ENCODE peak calls at places on chromosomes 16 and 17, in eight cellular contexts. N is body of pancreas, I is lung, F is PC-3, Q is SK-N-SH, M is HepG2, Y is DND-41, D is HCT116. T is an unnamed sample. For H3K4me1, the result is how much of the 10 kb centered on the place peaks cover.

GRCh38 chr16:56877783-56878182 is 12.8 kb downstream of the SLC12A3 start:
- DNase-seq in M (no peak), D (no peak), I (no peak), Q (no peak), Y (no peak), F (no peak), N (no peak), T (no peak)

GRCh38 chr17:28385037-28385797 is 13.7 kb downstream of the SARM1 start:
- DNase-seq in N (peak), D (no peak), M (no peak), Y (no peak), I (no peak), F (peak), Q (no peak), T (peak)

GRCh38 chr16:83187404-83187803 is 560.6 kb downstream of the CDH13 start:
- DNase-seq in M (no peak), Q (no peak), F (peak), N (no peak), I (no peak), D (no peak), Y (no peak), T (no peak)

GRCh38 chr17:58995247-58995940 is 111.3 kb downstream of the TRIM37 start:
- DNase-seq in M (no peak), I (no peak), Q (no peak), N (no peak), F (no peak), D (no peak), Y (no peak), T (no peak)

GRCh38 chr17:15289285-15290185 is 24.4 kb upstream of the PMP22 start:
- DNase-seq in I (no peak), Q (peak), N (no peak), Y (no peak), F (peak), M (peak), D (no peak), T (no peak)

GRCh38 chr16:69039333-69039941 is 66.0 kb upstream of the HAS3 start:
- DNase-seq in Y (no peak), F (peak), I (no peak), M (peak), D (no peak), N (no peak), Q (no peak), T (no peak)

GRCh38 chr17:75371981-75372380 is 33.5 kb downstream of the GRB2 start:
- DNase-seq in N (no peak), Y (no peak), D (no peak), M (no peak), Q (no peak), I (no peak), F (no peak), T (no peak)

GRCh38 chr17:4743216-4743615 is 3.5 kb upstream of the CXCL16 start:
- DNase-seq in Y (no peak), D (no peak), Q (no peak), M (no peak), F (no peak), I (no peak), N (no peak), T (no peak)

GRCh38 chr17:78196712-78197111 is 9.6 kb downstream of the AFMID start:
- DNase-seq in N (no peak), D (no peak), M (no peak), I (no peak), Y (no peak), F (no peak), Q (no peak), T (no peak)

GRCh38 chr17:79622201-79622601 is 11.3 kb upstream of the RBFOX3 start:
- DNase-seq in M (no peak), D (no peak), Y (no peak), N (peak), F (no peak), Q (peak), I (no peak), T (peak)

GRCh38 chr16:85448557-85449194 is 164.4 kb upstream of the GSE1 start:
- DNase-seq in M (peak), N (peak), D (no peak), Y (peak), I (no peak), Q (peak), F (no peak), T (peak)

GRCh38 chr17:1076299-1076981 is 79.5 kb downstream of the TIMM22 start:
- DNase-seq in Y (no peak), Q (no peak), F (no peak), D (no peak), I (no peak), M (no peak), N (no peak), T (no peak)

GRCh38 chr17:17985555-17985954 is 12.9 kb downstream of the DRC3 start:
- DNase-seq in F (no peak), Y (peak), N (no peak), I (no peak), M (no peak), Q (peak), D (no peak), T (no peak)

GRCh38 chr17:47703191-47703591 is 9.2 kb downstream of the TBKBP1 start:
- DNase-seq in F (no peak), D (no peak), I (no peak), M (no peak), N (no peak), Y (no peak), Q (no peak), T (peak)
- H3K4me1 ChIP-seq in F (under half), D (under half), I (under half), M (under half), N (under half), Y (under half), Q (under half), T (under half)

DNA sequence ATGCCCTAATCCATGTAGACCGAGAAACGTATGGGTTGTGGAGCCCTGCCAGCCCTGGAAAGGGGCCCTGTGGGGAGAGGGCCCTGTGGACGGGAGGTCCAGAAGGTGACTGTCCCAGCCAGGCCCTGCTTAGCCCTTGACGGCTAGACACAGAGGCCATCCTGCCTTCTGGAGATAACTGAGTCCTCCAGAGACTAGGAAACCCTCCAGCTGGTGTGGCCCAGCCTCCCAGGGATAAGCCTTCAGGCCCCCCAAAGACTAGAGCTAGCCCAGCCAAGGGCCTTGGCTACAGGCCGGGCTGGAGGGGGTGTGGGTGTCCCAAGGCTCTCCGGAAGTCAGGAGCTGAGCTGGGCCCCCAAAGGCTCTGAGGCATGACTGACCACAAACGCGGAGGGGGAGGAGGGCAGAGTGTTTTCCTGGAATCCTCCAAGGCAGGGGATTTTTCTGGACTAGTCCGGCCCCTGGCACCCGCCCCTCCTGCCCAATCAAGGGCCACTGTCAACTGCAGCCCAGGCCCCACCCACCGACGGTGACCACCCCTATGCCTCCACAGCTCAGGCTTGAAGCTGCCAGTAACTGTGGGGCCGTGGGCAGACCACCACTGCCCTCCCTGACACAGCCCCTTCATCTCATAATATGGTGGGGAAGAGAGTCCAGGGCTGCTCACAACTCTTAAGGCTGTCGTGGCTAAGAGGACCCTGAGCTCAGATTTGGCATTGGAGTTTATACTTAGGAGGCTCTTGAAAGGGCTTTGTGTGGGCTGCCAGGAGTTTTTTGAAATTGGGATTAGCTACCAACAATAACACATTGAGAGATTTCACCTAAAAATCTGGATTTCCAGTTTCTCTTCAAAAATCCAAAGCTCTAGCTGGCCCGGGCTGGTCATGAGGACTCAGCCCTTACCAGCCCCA is 823 bp upstream of the VASN start:
- DNase-seq in Q (no peak), D (no peak), N (peak), Y (no peak), M (peak), F (no peak), I (peak), T (peak)
- H3K4me3 ChIP-seq in Q (peak), D (peak), N (no peak), Y (no peak), M (peak), F (peak), I (no peak), T (no peak)

GRCh38 chr16:1929578-1930337 is 11.5 kb upstream of the HS3ST6 start:
- DNase-seq in I (peak), Y (peak), N (peak), F (peak), D (no peak), M (peak), Q (peak), T (peak)

GRCh38 chr16:1936945-1937479 is 6.0 kb downstream of the MSRB1 start:
- DNase-seq in M (no peak), N (no peak), Y (no peak), F (no peak), D (no peak), Q (no peak), I (no peak), T (no peak)

GRCh38 chr16:1932050-1933028 is 10.7 kb downstream of the MSRB1 start:
- DNase-seq in F (peak), Y (no peak), I (no peak), D (no peak), M (peak), N (peak), Q (no peak), T (peak)

GRCh38 chr16:1930338-1930720 is 12.1 kb upstream of the HS3ST6 start:
- DNase-seq in D (no peak), Q (no peak), I (no peak), N (no peak), Y (no peak), F (no peak), M (no peak), T (no peak)

GRCh38 chr16:1933097-1933661 is 9.8 kb downstream of the MSRB1 start:
- DNase-seq in I (no peak), Y (no peak), F (no peak), M (no peak), Q (peak), D (no peak), N (no peak), T (no peak)
- H3K4me1 ChIP-seq in I (under half), Y (under half), F (under half), M (half or more), Q (under half), D (under half), N (half or more), T (under half)

GRCh38 chr16:53456625-53457024 is 22.4 kb downstream of the RBL2 start:
- DNase-seq in D (no peak), N (no peak), F (no peak), Q (no peak), M (no peak), I (no peak), Y (peak), T (no peak)

GRCh38 chr16:53458623-53459022 is 24.4 kb downstream of the RBL2 start:
- DNase-seq in D (no peak), I (no peak), N (no peak), Q (no peak), Y (no peak), F (no peak), M (no peak), T (no peak)

GRCh38 chr16:53457670-53458069 is 23.4 kb downstream of the RBL2 start:
- DNase-seq in D (no peak), F (no peak), I (no peak), Y (peak), Q (no peak), N (no peak), M (no peak), T (no peak)
- H3K4me3 ChIP-seq in D (no peak), F (no peak), I (no peak), Y (peak), Q (no peak), N (no peak), M (no peak), T (no peak)

GRCh38 chr16:10831899-10832886 is 13.6 kb upstream of the TVP23A start:
- DNase-seq in N (no peak), I (no peak), F (no peak), Q (no peak), D (no peak), M (no peak), Y (no peak), T (no peak)
- H3K4me1 ChIP-seq in N (under half), I (under half), F (under half), Q (under half), D (under half), M (under half), Y (under half), T (under half)